ENCODE peak calls at places on chromosomes 6 and 20, in four cellular contexts. T is stimulated activated CD4-positive, alpha-beta T cell treated with anti-CD3 and anti-CD28 coated beads, Interleukin-4, amount 100 ng/mL, for 1 hour; X is activated T-cell treated with anti-CD3 and anti-CD28 coated beads for 48 hours; F is AG10803. O is an unnamed sample.

GRCh38 chr6:44194326-44194725 is 22.4 kb upstream of the MYMX start:
- DNase-seq in T (no peak), X (no peak), F (no peak), O (no peak)

GRCh38 chr6:71367763-71368162 is 79.2 kb downstream of the OGFRL1 start:
- DNase-seq in T (no peak), X (no peak), F (peak), O (no peak)

GRCh38 chr6:85425997-85426396 is 23.9 kb upstream of the NT5E start:
- DNase-seq in T (no peak), X (no peak), F (no peak), O (no peak)

GRCh38 chr20:64220891-64221527 is 34.5 kb upstream of the PCMTD2 start:
- DNase-seq in T (no peak), X (no peak), F (no peak), O (no peak)

GRCh38 chr6:105424177-105424783 is 21.4 kb upstream of the PREP start:
- DNase-seq in T (peak), X (peak), F (peak), O (peak)

GRCh38 chr6:109869398-109870165 is 108.5 kb upstream of the GPR6 start:
- DNase-seq in T (no peak), X (no peak), F (peak), O (no peak)

GRCh38 chr6:33702345-33702977 is 9.0 kb downstream of the UQCC2 start:
- DNase-seq in T (no peak), X (no peak), F (peak), O (no peak)

GRCh38 chr6:32954983-32955802 is 2.3 kb upstream of the HLA-DMA start:
- DNase-seq in T (no peak), X (no peak), F (no peak), O (peak)

GRCh38 chr6:45830441-45831139 is 185.1 kb downstream of the CLIC5 start:
- DNase-seq in T (peak), X (peak), F (no peak), O (peak)

GRCh38 chr20:36891211-36891610 is 15.3 kb downstream of the TLDC2 start:
- DNase-seq in T (no peak), X (no peak), F (no peak), O (no peak)

GRCh38 chr6:18326980-18327379 is 60.2 kb upstream of the RNF144B start:
- DNase-seq in T (no peak), X (no peak), F (no peak), O (no peak)

GRCh38 chr6:111427341-111428116 is 55.5 kb downstream of the REV3L start:
- DNase-seq in T (no peak), X (no peak), F (peak), O (no peak)

GRCh38 chr20:37521091-37521771 is at the start of gene NNAT:
- DNase-seq in T (no peak), X (no peak), F (no peak), O (no peak)

GRCh38 chr6:4208158-4208557 is 72.8 kb upstream of the ECI2 start:
- DNase-seq in T (no peak), X (no peak), F (no peak), O (no peak)

GRCh38 chr20:34179636-34180360 is 61.4 kb upstream of the ASIP start:
- DNase-seq in T (no peak), X (no peak), F (peak), O (no peak)

GRCh38 chr6:75608304-75608703 is 6.6 kb downstream of the SENP6 start:
- DNase-seq in T (no peak), X (no peak), F (no peak), O (no peak)

O was measured in activated naive CD8-positive, alpha-beta T cell treated with anti-CD3 and anti-CD28 coated beads, Interleukin-2, amount 50 U/mL, for 24 hours.